ENCODE peak calls at places on chromosomes 6 and 20, in four cellular contexts. C is adrenal gland, Z is body of pancreas, K is A549. F is an unnamed sample.
A peak's percentile ranks its signal among the peaks of the same experiment; 100 is the strongest.

GRCh38 chr6:84804720-84805119 is 40.3 kb upstream of the TBX18 start:
- DNase-seq in Z (no peak), C (no peak), K (no peak), F (no peak)

GRCh38 chr20:57879437-57880115 is 169.8 kb upstream of the PMEPA1 start:
- DNase-seq in Z (no peak), C (no peak), K (no peak), F (no peak)

GRCh38 chr20:36113566-36114247 is 40.8 kb upstream of the EPB41L1 start:
- DNase-seq in Z (no peak), K (no peak), C (no peak), F (no peak)

GRCh38 chr20:32528291-32528891 is 56.7 kb downstream of the NOL4L start:
- DNase-seq in C (no peak), K (no peak), Z (peak; percentile 56), F (no peak)

GRCh38 chr6:44564906-44565524 is 177.5 kb downstream of the CDC5L start:
- DNase-seq in K (no peak), C (no peak), Z (no peak), F (no peak)

GRCh38 chr6:129765008-129765407 is 55.0 kb upstream of the ARHGAP18 start:
- DNase-seq in C (no peak), K (no peak), Z (no peak), F (no peak)

GRCh38 chr20:53712212-53712977 is 118.8 kb upstream of the ZNF217 start:
- DNase-seq in K (no peak), C (no peak), Z (no peak), F (no peak)

GRCh38 chr6:22929228-22929627 is 359.9 kb downstream of the HDGFL1 start:
- DNase-seq in Z (no peak), C (no peak), K (no peak), F (no peak)

GRCh38 chr20:48295966-48296421 is 510.7 kb upstream of the SULF2 start:
- DNase-seq in K (no peak), Z (no peak), C (no peak), F (no peak)

GRCh38 chr6:78438135-78438534 is 429.2 kb upstream of the IRAK1BP1 start:
- DNase-seq in Z (no peak), K (no peak), C (no peak), F (no peak)

GRCh38 chr6:71345505-71345904 is 56.9 kb downstream of the OGFRL1 start:
- DNase-seq in C (no peak), Z (no peak), K (no peak), F (no peak)

GRCh38 chr20:1997483-1998192 is 3.8 kb upstream of the PDYN start:
- DNase-seq in C (no peak), K (no peak), Z (no peak), F (no peak)

GRCh38 chr20:44609006-44609510 is 26.7 kb downstream of the PKIG start:
- DNase-seq in K (no peak), C (no peak), Z (no peak), F (no peak)

GRCh38 chr20:33539129-33539528 is 49.2 kb downstream of the CBFA2T2 start:
- DNase-seq in C (no peak), K (peak; percentile 19), Z (no peak), F (no peak)

GRCh38 chr6:105278035-105278434 is 98.2 kb upstream of the POPDC3 start:
- DNase-seq in K (no peak), C (no peak), Z (no peak), F (no peak)

GRCh38 chr6:2916354-2916925 is 13.3 kb upstream of the SERPINB9 start:
- DNase-seq in C (no peak), K (no peak), Z (no peak), F (no peak)

GRCh38 chr6:169099411-169100202 is 154.0 kb downstream of the THBS2 start:
- DNase-seq in K (peak; percentile 50), Z (no peak), C (no peak), F (no peak)

GRCh38 chr6:221531-222349 is 70.5 kb upstream of the DUSP22 start:
- DNase-seq in C (no peak), K (no peak), Z (no peak), F (no peak)

GRCh38 chr20:49245921-49246740 is 26.9 kb downstream of the DDX27 start:
- DNase-seq in K (peak; percentile 53), Z (no peak), C (peak; percentile 42), F (no peak)

GRCh38 chr20:32775240-32775991 is 13.2 kb downstream of the DNMT3B start:
- DNase-seq in Z (no peak), C (no peak), K (no peak), F (no peak)

DNA sequence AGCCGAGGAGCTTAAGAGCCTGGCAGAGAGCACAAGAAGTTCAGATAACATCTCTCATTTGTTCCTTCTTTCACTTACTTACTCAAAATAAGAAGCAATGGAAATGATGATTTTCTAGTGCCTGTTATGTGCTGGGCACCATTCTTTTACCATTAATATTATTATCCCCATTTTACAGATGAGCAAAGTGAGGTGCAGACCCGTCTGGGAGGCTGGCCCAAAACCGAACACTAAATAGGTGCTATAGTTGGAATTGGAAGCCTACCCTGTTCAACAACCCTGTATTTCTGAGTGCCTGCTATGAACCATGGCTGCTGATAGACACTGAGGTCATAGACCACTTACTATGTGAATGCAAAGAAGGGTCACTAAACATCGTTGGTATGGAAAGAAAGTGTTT is 25.0 kb upstream of the MTRF1L start:
- DNase-seq in Z (no peak), K (no peak), C (no peak), F (no peak)
- H3K27ac ChIP-seq in Z (no peak overlapping the region), K (no peak overlapping the region), C (no peak overlapping the region), F (no peak overlapping the region)

GRCh38 chr6:137792160-137793033 is 74.7 kb upstream of the TNFAIP3 start:
- DNase-seq in C (no peak), Z (no peak), K (no peak), F (no peak)

GRCh38 chr6:137794510-137795200 is 72.4 kb upstream of the TNFAIP3 start:
- DNase-seq in Z (no peak), K (no peak), C (no peak), F (no peak)

GRCh38 chr6:137795510-137795909 is 71.5 kb upstream of the TNFAIP3 start:
- DNase-seq in C (no peak), K (no peak), Z (no peak), F (no peak)

GRCh38 chr6:137791281-137792159 is 75.5 kb upstream of the TNFAIP3 start:
- DNase-seq in K (no peak), Z (no peak), C (no peak), F (no peak)

DNA sequence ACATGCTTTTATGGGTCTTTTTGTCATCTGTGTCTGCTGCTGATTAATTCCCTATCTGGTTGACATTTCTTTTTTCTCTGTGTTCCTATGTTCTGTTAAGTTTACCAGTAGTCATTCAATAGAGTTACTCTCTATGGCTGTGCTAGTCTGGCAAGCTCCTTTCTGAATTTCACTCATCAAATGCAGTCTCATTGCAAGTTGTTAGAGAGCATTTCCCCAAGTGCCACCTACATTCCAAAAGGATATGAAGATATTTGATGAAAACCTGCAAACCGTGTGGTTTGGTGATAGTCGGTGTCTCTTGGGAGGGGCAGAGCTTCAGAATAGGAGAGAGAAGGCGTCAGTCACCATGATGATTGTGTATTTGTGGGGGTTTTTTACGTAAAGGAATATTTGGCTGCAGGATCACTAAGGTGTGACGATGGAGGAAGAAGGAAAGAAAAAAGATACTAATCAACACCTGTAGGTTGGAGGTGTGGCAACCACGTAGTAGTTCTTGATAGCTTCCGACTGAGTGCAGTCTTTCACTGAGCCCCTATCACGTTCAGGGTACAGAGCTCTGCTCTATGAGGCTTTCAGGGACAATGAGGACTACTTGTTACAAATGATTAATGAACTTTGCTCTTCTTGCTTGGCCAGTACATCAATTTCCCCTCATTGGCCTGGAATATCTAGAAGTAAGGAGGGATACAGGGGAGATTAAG is 73.1 kb upstream of the TNFAIP3 start:
- DNase-seq in Z (no peak), C (no peak), K (no peak), F (no peak)
- H3K4me3 ChIP-seq in Z (no peak overlapping the region), C (no peak overlapping the region), K (no peak overlapping the region), F (no peak overlapping the region)

DNA sequence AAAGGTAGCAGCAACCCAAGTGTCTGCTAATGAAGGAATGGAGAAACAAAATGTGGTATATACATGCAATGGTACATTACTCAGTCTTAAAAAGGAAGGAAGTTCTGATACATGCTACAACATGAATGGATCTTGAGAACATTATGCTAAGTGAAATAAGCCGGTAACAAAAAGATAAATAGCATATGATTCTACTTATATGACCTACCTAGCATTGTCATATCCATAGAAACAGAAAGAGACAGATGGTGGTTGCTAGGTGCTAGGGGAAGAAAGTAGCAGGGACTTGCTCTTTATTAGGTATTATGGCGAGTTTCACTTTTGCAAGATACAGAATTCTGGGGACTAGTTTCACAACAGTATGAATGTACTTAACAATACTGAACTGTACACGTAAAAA is 46.6 kb downstream of the UBR2 start:
- DNase-seq in C (no peak), K (no peak), Z (no peak), F (no peak)
- H3K27ac ChIP-seq in C (no peak overlapping the region), K (no peak overlapping the region), Z (no peak overlapping the region), F (no peak overlapping the region)

GRCh38 chr6:13725570-13725969 is 13.9 kb upstream of the RANBP9 start:
- DNase-seq in K (peak; percentile 21), C (no peak), Z (no peak), F (no peak)

GRCh38 chr6:13722880-13723279 is 11.2 kb upstream of the RANBP9 start:
- DNase-seq in K (no peak), Z (no peak), C (no peak), F (no peak)

GRCh38 chr6:13729891-13730290 is 18.3 kb upstream of the RANBP9 start:
- DNase-seq in K (no peak), Z (no peak), C (no peak), F (no peak)

GRCh38 chr6:13724174-13724573 is 12.5 kb upstream of the RANBP9 start:
- DNase-seq in Z (no peak), C (no peak), K (peak; percentile 60), F (no peak)

DNA sequence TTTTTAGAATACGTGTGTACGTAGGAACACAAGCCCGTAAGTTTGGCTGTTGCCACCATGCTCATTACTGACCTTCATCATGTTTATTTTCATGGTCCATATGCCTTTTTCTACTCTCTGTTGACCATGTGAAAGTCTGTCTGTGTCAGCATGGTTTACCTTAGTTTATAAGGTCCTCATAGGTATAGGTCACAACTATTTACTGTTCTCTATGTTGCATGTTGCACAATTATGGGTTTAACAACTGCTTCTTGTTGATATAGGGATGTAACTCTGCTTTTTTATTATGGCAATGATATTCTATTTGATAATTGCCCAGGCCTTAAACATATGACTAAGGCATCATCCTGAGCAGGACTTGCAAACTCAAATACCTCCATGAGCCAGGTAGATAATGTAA is 13.4 kb upstream of the RANBP9 start:
- DNase-seq in C (no peak), K (no peak), Z (no peak), F (no peak)
- H3K4me3 ChIP-seq in C (no peak overlapping the region), K (no peak overlapping the region), Z (no peak overlapping the region), F (no peak overlapping the region)

GRCh38 chr6:41370488-41371111 is 35.2 kb downstream of the NCR2 start:
- DNase-seq in K (no peak), Z (no peak), C (no peak), F (no peak)

GRCh38 chr6:41372526-41373366 is 37.3 kb downstream of the NCR2 start:
- DNase-seq in Z (no peak), C (no peak), K (no peak), F (no peak)

GRCh38 chr6:41371992-41372525 is 36.7 kb downstream of the NCR2 start:
- DNase-seq in C (peak; percentile 36), K (no peak), Z (no peak), F (no peak)

GRCh38 chr6:41373367-41373918 is 38.0 kb downstream of the NCR2 start:
- DNase-seq in K (no peak), C (no peak), Z (no peak), F (no peak)

GRCh38 chr6:41371461-41371991 is 36.1 kb downstream of the NCR2 start:
- DNase-seq in C (peak; percentile 19), K (no peak), Z (no peak), F (peak; percentile 49)
- H3K27ac ChIP-seq in C (no peak overlapping the region), K (no peak overlapping the region), Z (no peak overlapping the region), F (no peak overlapping the region)

GRCh38 chr6:137879301-137879700 is 12.2 kb downstream of the TNFAIP3 start:
- DNase-seq in K (no peak), Z (no peak), C (no peak), F (no peak)
- H3K4me3 ChIP-seq in K (no peak overlapping the region), Z (no peak overlapping the region), C (no peak overlapping the region), F (no peak overlapping the region)

F was measured in colonic mucosa.